ENCODE peak calls at places on chromosomes 12 and 14, in four cellular contexts. L, Y, Z and I are unnamed samples. For H3K36me3, the result is how much of the 10 kb centered on the place peaks cover.

GRCh38 chr14:73105050-73105449 is 31.3 kb upstream of the PSEN1 start:
- DNase-seq in L (no peak), Y (no peak), Z (no peak), I (no peak)

GRCh38 chr12:69570545-69571399 is 14.5 kb upstream of the CCT2 start:
- DNase-seq in L (no peak), Y (peak), Z (peak), I (no peak)

GRCh38 chr12:24668563-24668962 is 280.3 kb downstream of the BCAT1 start:
- DNase-seq in L (no peak), Y (no peak), Z (no peak), I (no peak)

GRCh38 chr12:22518998-22519397 is 25.3 kb downstream of the C2CD5 start:
- DNase-seq in L (no peak), Y (no peak), Z (no peak), I (no peak)

GRCh38 chr12:54265364-54265812 is 14.5 kb downstream of the CBX5 start:
- DNase-seq in L (no peak), Y (no peak), Z (no peak), I (no peak)

GRCh38 chr12:57416039-57416996 is 14.5 kb downstream of the R3HDM2 start:
- DNase-seq in L (no peak), Y (no peak), Z (no peak), I (no peak)

GRCh38 chr14:22383515-22384166 is 205.4 kb downstream of the DAD1 start:
- DNase-seq in L (no peak), Y (no peak), Z (no peak), I (no peak)

GRCh38 chr12:47312147-47312546 is 232.4 kb upstream of the AMIGO2 start:
- DNase-seq in L (no peak), Y (no peak), Z (no peak), I (no peak)

GRCh38 chr12:122963928-122964240 is 2.4 kb downstream of the ABCB9 start:
- DNase-seq in L (no peak), Y (no peak), Z (no peak), I (no peak)

GRCh38 chr12:109153711-109154434 is 37.5 kb downstream of the ACACB start:
- DNase-seq in L (no peak), Y (peak), Z (no peak), I (no peak)

GRCh38 chr12:107759410-107759809 is 1.5 kb downstream of the PRDM4 start:
- DNase-seq in L (no peak), Y (peak), Z (no peak), I (no peak)

GRCh38 chr12:22018860-22019259 is 27.2 kb upstream of the CMAS start:
- DNase-seq in L (no peak), Y (no peak), Z (no peak), I (no peak)

GRCh38 chr12:15633201-15633600 is 156.0 kb downstream of the EPS8 start:
- DNase-seq in L (no peak), Y (no peak), Z (no peak), I (no peak)

GRCh38 chr14:65565948-65566347 is 153.4 kb downstream of the FUT8 start:
- DNase-seq in L (no peak), Y (no peak), Z (no peak), I (no peak)

GRCh38 chr12:63841611-63842010 is 2.9 kb upstream of the SRGAP1 start:
- DNase-seq in L (no peak), Y (no peak), Z (no peak), I (no peak)

GRCh38 chr14:69687963-69688649 is 76.7 kb downstream of the SUSD6 start:
- DNase-seq in L (no peak), Y (no peak), Z (no peak), I (no peak)

GRCh38 chr12:130489293-130489692 is 151.6 kb downstream of the PIWIL1 start:
- DNase-seq in L (no peak), Y (no peak), Z (no peak), I (no peak)

GRCh38 chr12:13000935-13001724 is 1.1 kb upstream of the HEBP1 start:
- DNase-seq in L (peak), Y (peak), Z (peak), I (peak)

GRCh38 chr14:56115471-56115870 is 2.7 kb upstream of the PELI2 start:
- DNase-seq in L (no peak), Y (no peak), Z (no peak), I (no peak)

GRCh38 chr14:103496776-103497175 is 25.9 kb downstream of the CKB start:
- DNase-seq in L (no peak), Y (no peak), Z (no peak), I (no peak)

GRCh38 chr12:5305425-5305824 is 126.5 kb upstream of the NTF3 start:
- DNase-seq in L (peak), Y (no peak), Z (no peak), I (no peak)

GRCh38 chr12:11171953-11172675 is 1.1 kb downstream of the SMIM10L1 start:
- DNase-seq in L (no peak), Y (peak), Z (no peak), I (no peak)
- TF ChIP-seq CTCF in L (no peak), Y (no peak), Z (no peak), I (no peak)

GRCh38 chr14:31926652-31927347 is 150.3 kb upstream of the ARHGAP5 start:
- DNase-seq in L (no peak), Y (no peak), Z (no peak), I (no peak)

GRCh38 chr14:31920003-31920402 is 157.1 kb upstream of the ARHGAP5 start:
- DNase-seq in L (no peak), Y (no peak), Z (no peak), I (no peak)

GRCh38 chr14:31921741-31922140 is 155.4 kb upstream of the ARHGAP5 start:
- DNase-seq in L (no peak), Y (no peak), Z (no peak), I (no peak)

GRCh38 chr14:31926123-31926522 is 151.0 kb upstream of the ARHGAP5 start:
- DNase-seq in L (no peak), Y (peak), Z (no peak), I (peak)

DNA sequence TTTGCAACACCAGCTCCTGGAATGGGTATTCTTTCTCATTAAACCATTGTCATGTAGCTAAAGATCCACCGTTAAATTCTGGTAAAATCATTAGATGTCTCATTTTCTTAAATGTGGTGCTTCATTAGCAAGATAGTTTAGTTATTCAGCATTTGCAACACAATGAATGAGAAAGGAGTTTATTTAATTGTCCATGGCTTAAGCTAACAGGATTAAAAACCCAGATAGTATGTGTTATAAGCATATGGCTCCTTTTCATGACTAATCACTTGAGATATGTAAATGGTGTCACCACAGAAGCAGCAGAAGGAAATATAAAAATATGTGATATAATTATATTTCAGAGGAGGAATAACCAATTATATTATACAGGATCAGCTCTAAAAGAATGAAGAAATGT is 155.9 kb upstream of the ARHGAP5 start:
- DNase-seq in L (no peak), Y (no peak), Z (no peak), I (no peak)
- H3K36me3 ChIP-seq in L (under half), Y (under half), Z (under half), I (under half)

DNA sequence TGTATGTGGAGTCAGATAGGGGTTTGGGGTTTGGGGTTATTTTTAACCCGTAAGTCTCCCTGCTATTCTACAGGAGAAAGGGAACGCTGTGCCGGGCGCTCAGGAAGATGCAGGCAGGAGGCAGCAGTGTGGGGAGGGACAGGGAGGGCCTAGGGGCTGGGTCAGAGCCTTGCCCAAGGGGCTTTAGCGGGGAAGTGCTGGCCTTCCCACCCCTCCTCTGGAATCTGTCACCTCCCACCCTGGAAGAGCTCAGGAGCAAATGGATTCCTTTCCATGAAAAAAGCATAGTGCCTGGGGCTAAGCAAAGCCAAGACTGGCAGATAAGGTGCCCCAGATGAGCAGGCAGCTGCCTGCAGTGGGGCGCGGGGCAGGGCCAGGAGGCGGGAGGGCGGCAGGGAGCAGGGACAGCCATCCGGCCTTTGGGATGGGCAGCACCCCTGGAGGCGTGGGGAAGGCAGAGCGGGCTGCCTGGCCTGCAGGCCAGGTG is 7.3 kb upstream of the INF2 start:
- DNase-seq in L (no peak), Y (peak), Z (no peak), I (no peak)
- H3K4me3 ChIP-seq in L (peak), Y (peak), Z (peak), I (no peak)

GRCh38 chr12:10031318-10031717 is 836 bp downstream of the CLEC9A start:
- DNase-seq in L (no peak), Y (no peak), Z (no peak), I (no peak)

GRCh38 chr12:10031771-10032175 is 1.3 kb downstream of the CLEC9A start:
- DNase-seq in L (no peak), Y (no peak), Z (no peak), I (no peak)

GRCh38 chr12:10030446-10030845 is at the start of gene CLEC9A:
- DNase-seq in L (no peak), Y (no peak), Z (no peak), I (no peak)

DNA sequence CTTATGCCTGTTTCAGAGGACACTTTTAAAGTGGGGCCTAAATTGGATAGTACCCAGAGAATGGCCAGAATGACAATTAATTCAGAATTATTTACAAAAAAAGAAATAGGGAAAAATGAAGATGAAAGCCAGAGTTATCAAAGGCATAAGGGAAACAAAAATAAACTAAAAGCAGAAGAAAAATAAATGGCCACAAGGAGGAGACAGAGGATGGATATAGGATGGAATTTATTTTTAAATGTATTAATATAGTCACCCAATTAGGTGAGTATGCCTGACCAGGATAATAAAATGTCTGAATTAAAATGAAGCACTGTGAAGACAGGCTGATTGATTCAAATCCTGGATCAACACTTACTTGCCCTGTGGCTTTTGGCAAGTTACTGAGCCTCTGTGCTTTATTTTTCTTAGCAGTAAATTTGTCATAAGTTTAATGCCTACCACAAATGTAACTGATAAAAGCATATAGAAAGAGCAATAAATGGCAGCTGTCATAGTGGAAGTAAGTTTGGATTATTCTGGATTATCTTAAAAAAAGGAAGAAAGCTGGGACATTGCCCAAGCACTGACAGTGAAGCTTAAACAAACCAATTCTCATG is 3.4 kb downstream of the CLEC9A start:
- DNase-seq in L (no peak), Y (no peak), Z (no peak), I (no peak)
- TF ChIP-seq CTCF in L (peak), Y (peak), Z (no peak), I (peak)

GRCh38 chr12:119681139-119681538 is 13.2 kb downstream of the PRKAB1 start:
- DNase-seq in L (no peak), Y (no peak), Z (no peak), I (no peak)
- H3K36me3 ChIP-seq in L (half or more), Y (under half), Z (half or more), I (under half)

GRCh38 chr14:40371011-40371410 is 938.8 kb upstream of the FBXO33 start:
- DNase-seq in L (no peak), Y (no peak), Z (no peak), I (no peak)
- H3K4me3 ChIP-seq in L (no peak), Y (no peak), Z (no peak), I (no peak)

DNA sequence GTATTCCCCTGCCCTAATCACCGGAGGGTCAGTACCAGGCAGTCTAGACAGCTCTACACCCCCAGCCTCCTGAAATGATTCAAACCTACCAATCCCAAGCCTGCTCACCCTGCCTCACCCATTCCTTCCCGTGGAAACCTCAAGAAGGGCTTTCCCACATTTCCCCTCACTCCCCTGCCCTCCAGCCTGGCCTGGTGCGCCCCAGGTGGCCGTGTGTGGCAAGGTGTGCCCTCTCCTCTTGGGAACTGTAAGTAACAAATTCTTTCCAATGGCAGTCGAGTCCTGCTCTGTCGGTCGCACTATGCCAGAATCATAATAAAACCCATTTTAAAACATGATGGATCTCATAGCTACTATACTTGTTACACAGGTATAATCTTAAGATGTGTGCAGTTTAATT is 13.9 kb upstream of the DEGS2 start:
- DNase-seq in L (no peak), Y (no peak), Z (no peak), I (no peak)
- TF ChIP-seq CTCF in L (no peak), Y (no peak), Z (no peak), I (no peak)